ENCODE peak calls at places on chromosomes 7 and 10, in eight cellular contexts. W, C, X, Y, V, Z, K and Q are unnamed samples.

GRCh38 chr10:102230861-102231356 is 4.8 kb downstream of the ELOVL3 start:
- DNase-seq in X (peak), K (peak), C (no peak), W (peak), Y (no peak), V (no peak), Z (peak), Q (no peak)

GRCh38 chr7:136953386-136953785 is 84.9 kb downstream of the CHRM2 start:
- DNase-seq in X (peak), Z (peak), Y (peak), V (no peak), K (no peak), C (no peak), W (no peak), Q (peak)

GRCh38 chr10:11017575-11018425 is at the start of gene CELF2:
- DNase-seq in W (no peak), X (peak), Z (no peak), Y (no peak), V (peak), K (peak), C (peak), Q (no peak)

GRCh38 chr7:139453673-139454321 is 29.7 kb downstream of the KLRG2 start:
- DNase-seq in V (no peak), C (no peak), X (no peak), Y (no peak), K (no peak), W (no peak), Z (no peak), Q (no peak)

GRCh38 chr7:84637568-84638338 is 443.2 kb upstream of the SEMA3A start:
- DNase-seq in K (no peak), Y (peak), Z (peak), V (no peak), X (peak), C (no peak), W (no peak), Q (peak)

GRCh38 chr10:22816298-22816653 is 101.9 kb upstream of the PIP4K2A start:
- DNase-seq in V (no peak), X (peak), C (no peak), W (peak), Z (peak), K (no peak), Y (peak), Q (no peak)

GRCh38 chr10:73097305-73097670 is 622 bp upstream of the P4HA1 start:
- DNase-seq in Z (no peak), K (no peak), C (no peak), V (no peak), W (no peak), Y (no peak), X (no peak), Q (no peak)

GRCh38 chr7:112781110-112781509 is 9.1 kb downstream of the TMEM168 start:
- DNase-seq in V (no peak), W (no peak), Y (no peak), X (no peak), C (no peak), Z (no peak), K (no peak), Q (no peak)

GRCh38 chr10:8061274-8062211 is 7.1 kb downstream of the GATA3 start:
- DNase-seq in X (no peak), Y (no peak), W (no peak), Z (no peak), C (no peak), K (no peak), V (no peak), Q (no peak)

GRCh38 chr7:54637712-54638396 is 95.7 kb downstream of the VSTM2A start:
- DNase-seq in C (no peak), X (no peak), W (no peak), Z (no peak), K (no peak), Y (no peak), V (no peak), Q (no peak)

GRCh38 chr10:127300868-127301321 is 104.5 kb upstream of the INSYN2A start:
- DNase-seq in Z (no peak), K (peak), W (peak), Y (no peak), X (no peak), C (no peak), V (no peak), Q (no peak)

GRCh38 chr7:90910136-90910535 is 314.0 kb downstream of the CDK14 start:
- DNase-seq in K (no peak), W (no peak), V (no peak), X (peak), Z (no peak), C (no peak), Y (no peak), Q (no peak)

GRCh38 chr7:75971961-75972763 is 22.2 kb downstream of the TMEM120A start:
- DNase-seq in C (no peak), Y (no peak), X (no peak), Z (no peak), K (no peak), W (no peak), V (no peak), Q (no peak)